ENCODE peak calls at places on chromosomes 16 and 17, in four cellular contexts. G, M, K and I are unnamed samples.

GRCh38 chr17:2222901-2223616 is 80.5 kb downstream of the SMG6 start:
- DNase-seq in G (peak), M (peak), K (no peak), I (peak)

GRCh38 chr17:64506201-64506575 is at the start of gene DDX5:
- DNase-seq in G (peak), M (no peak), K (peak), I (peak)

GRCh38 chr16:4637501-4638166 is 13.0 kb downstream of the MGRN1 start:
- DNase-seq in G (no peak), M (no peak), K (no peak), I (no peak)

GRCh38 chr16:66502020-66502913 is 47.7 kb downstream of the TK2 start:
- DNase-seq in G (peak), M (no peak), K (no peak), I (peak)

GRCh38 chr17:50661795-50662391 is 27.2 kb downstream of the ABCC3 start:
- DNase-seq in G (peak), M (peak), K (no peak), I (peak)

GRCh38 chr17:33137411-33137810 is 145.8 kb downstream of the SPACA3 start:
- DNase-seq in G (no peak), M (no peak), K (no peak), I (no peak)

GRCh38 chr17:17966399-17966798 is 5.8 kb downstream of the TOM1L2 start:
- DNase-seq in G (no peak), M (no peak), K (no peak), I (no peak)

GRCh38 chr17:80899402-80900268 is 92.0 kb upstream of the CHMP6 start:
- DNase-seq in G (peak), M (peak), K (no peak), I (peak)

GRCh38 chr16:3713587-3714242 is 3.6 kb downstream of the TRAP1 start:
- DNase-seq in G (no peak), M (no peak), K (no peak), I (no peak)

GRCh38 chr17:10844667-10845387 is 6.9 kb upstream of the PIRT start:
- DNase-seq in G (peak), M (peak), K (no peak), I (peak)

GRCh38 chr16:85370881-85371651 is 242.1 kb upstream of the GSE1 start:
- DNase-seq in G (peak), M (peak), K (no peak), I (peak)

GRCh38 chr17:56320443-56320842 is 167.2 kb downstream of the ANKFN1 start:
- DNase-seq in G (no peak), M (no peak), K (no peak), I (peak)

GRCh38 chr16:17162560-17162959 is 308.2 kb downstream of the XYLT1 start:
- DNase-seq in G (no peak), M (no peak), K (no peak), I (peak)

GRCh38 chr16:17161034-17161433 is 309.7 kb downstream of the XYLT1 start:
- DNase-seq in G (no peak), M (no peak), K (no peak), I (no peak)

GRCh38 chr16:17159616-17160015 is 311.1 kb downstream of the XYLT1 start:
- DNase-seq in G (no peak), M (no peak), K (no peak), I (no peak)

GRCh38 chr16:17155936-17156335 is 314.8 kb downstream of the XYLT1 start:
- DNase-seq in G (no peak), M (no peak), K (no peak), I (no peak)

GRCh38 chr16:17160285-17160854 is 310.4 kb downstream of the XYLT1 start:
- DNase-seq in G (no peak), M (no peak), K (no peak), I (no peak)
- H3K4me3 ChIP-seq in G (no peak), M (no peak), K (no peak), I (no peak)

DNA sequence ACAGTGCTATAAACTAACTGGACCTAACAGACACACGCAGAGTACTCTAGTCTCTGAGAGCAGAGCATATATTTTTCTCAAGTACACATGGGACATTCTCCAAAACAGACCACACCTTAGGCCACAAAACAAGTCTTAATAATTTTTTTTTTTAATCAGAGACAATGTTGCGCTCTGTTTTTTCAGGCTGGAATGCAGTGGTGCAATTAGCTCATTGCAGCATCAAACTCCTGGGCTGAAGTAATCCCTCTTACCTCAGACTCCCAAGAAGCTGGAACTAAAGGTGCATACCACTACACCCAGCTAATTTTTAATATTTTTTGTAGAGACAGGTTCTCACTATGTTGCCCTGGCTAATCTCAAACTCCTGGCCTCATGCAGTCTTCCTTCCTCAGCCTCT is 37.7 kb downstream of the ULK2 start:
- DNase-seq in G (no peak), M (peak), K (no peak), I (no peak)
- H3K4me3 ChIP-seq in G (no peak), M (no peak), K (no peak), I (no peak)

GRCh38 chr17:77822302-77823030 is 136.0 kb upstream of the TNRC6C start:
- DNase-seq in G (no peak), M (no peak), K (no peak), I (peak)

GRCh38 chr17:77824102-77824779 is 134.3 kb upstream of the TNRC6C start:
- DNase-seq in G (no peak), M (no peak), K (no peak), I (no peak)

GRCh38 chr17:77817953-77818352 is 140.6 kb upstream of the TNRC6C start:
- DNase-seq in G (no peak), M (no peak), K (no peak), I (no peak)

GRCh38 chr17:77819497-77819896 is 139.0 kb upstream of the TNRC6C start:
- DNase-seq in G (no peak), M (no peak), K (no peak), I (no peak)

GRCh38 chr17:77821114-77821513 is 137.4 kb upstream of the TNRC6C start:
- DNase-seq in G (no peak), M (no peak), K (no peak), I (no peak)
- H3K4me3 ChIP-seq in G (no peak), M (no peak), K (no peak), I (no peak)

GRCh38 chr17:43018932-43019331 is 3.3 kb downstream of the VAT1 start:
- DNase-seq in G (no peak), M (no peak), K (no peak), I (peak)
- H3K4me3 ChIP-seq in G (no peak), M (no peak), K (no peak), I (peak)

GRCh38 chr16:9094008-9094846 is 2.8 kb downstream of the HAPSTR1 start:
- DNase-seq in G (no peak), M (peak), K (no peak), I (no peak)

GRCh38 chr16:9097266-9098219 is 6.1 kb downstream of the HAPSTR1 start:
- DNase-seq in G (no peak), M (no peak), K (no peak), I (no peak)

GRCh38 chr16:9096416-9096952 is 5.0 kb downstream of the HAPSTR1 start:
- DNase-seq in G (no peak), M (peak), K (no peak), I (no peak)

GRCh38 chr16:9095171-9095570 is 3.7 kb downstream of the HAPSTR1 start:
- DNase-seq in G (no peak), M (no peak), K (no peak), I (no peak)

DNA sequence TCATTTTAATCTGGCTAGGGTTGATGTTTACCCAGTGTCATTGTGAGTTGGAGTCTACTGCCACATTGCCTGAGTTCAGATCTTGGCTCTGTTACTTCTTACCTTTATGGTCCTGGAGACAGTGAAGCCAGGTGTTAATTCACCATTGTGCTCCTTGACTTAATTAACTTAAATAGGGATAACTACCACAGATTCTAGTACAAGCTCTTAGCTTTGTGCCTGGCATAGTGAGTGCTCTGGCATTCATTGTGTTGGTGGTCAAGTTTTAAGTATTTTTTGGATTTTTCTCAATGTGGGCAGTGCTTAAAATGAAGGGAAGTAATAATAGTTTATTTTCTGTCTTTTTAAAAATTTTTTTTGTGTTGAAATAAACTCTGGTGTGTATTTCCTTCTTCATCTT is 4.6 kb downstream of the HAPSTR1 start:
- DNase-seq in G (no peak), M (no peak), K (no peak), I (no peak)
- H3K4me3 ChIP-seq in G (peak), M (peak), K (no peak), I (peak)

GRCh38 chr17:78706271-78706915 is 75.7 kb downstream of the CYTH1 start:
- DNase-seq in G (no peak), M (peak), K (no peak), I (no peak)

GRCh38 chr17:78705071-78705470 is 77.0 kb downstream of the CYTH1 start:
- DNase-seq in G (no peak), M (no peak), K (no peak), I (no peak)

GRCh38 chr17:78708510-78708973 is 73.5 kb downstream of the CYTH1 start:
- DNase-seq in G (peak), M (peak), K (no peak), I (peak)

GRCh38 chr17:78707923-78708322 is 74.2 kb downstream of the CYTH1 start:
- DNase-seq in G (no peak), M (no peak), K (no peak), I (no peak)

DNA sequence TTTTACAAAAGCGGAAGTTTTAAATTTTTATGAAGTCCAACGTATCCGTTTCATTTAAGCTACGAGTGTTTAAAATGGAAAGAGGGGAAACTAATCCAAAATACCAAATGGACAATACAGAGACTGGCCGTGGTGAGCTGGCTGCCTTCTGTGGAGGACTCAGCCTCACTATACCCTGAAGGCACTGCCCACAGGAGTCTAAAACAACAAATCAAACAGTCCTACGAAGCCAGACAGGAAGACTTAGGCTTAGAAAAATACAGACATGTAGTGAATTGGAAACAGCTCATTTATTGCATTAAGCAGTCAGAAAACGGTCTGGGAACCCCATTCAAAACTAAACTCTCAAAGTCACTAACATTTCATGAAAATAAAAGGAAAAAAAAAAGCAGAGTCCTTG is 75.1 kb downstream of the CYTH1 start:
- DNase-seq in G (no peak), M (peak), K (no peak), I (no peak)
- H3K4me3 ChIP-seq in G (no peak), M (no peak), K (no peak), I (no peak)

GRCh38 chr17:75904749-75905521 is at the start of gene MRPL38:
- DNase-seq in G (peak), M (peak), K (no peak), I (peak)

GRCh38 chr17:75901727-75902126 is 3.0 kb downstream of the MRPL38 start:
- DNase-seq in G (peak), M (no peak), K (no peak), I (no peak)

GRCh38 chr17:75900691-75901533 is 3.8 kb downstream of the MRPL38 start:
- DNase-seq in G (peak), M (no peak), K (no peak), I (no peak)

GRCh38 chr17:75899767-75900468 is 3.2 kb upstream of the TRIM65 start:
- DNase-seq in G (peak), M (no peak), K (no peak), I (no peak)

GRCh38 chr17:75902406-75902805 is 2.3 kb downstream of the MRPL38 start:
- DNase-seq in G (no peak), M (no peak), K (no peak), I (no peak)
- H3K4me3 ChIP-seq in G (no peak), M (no peak), K (no peak), I (no peak)

DNA sequence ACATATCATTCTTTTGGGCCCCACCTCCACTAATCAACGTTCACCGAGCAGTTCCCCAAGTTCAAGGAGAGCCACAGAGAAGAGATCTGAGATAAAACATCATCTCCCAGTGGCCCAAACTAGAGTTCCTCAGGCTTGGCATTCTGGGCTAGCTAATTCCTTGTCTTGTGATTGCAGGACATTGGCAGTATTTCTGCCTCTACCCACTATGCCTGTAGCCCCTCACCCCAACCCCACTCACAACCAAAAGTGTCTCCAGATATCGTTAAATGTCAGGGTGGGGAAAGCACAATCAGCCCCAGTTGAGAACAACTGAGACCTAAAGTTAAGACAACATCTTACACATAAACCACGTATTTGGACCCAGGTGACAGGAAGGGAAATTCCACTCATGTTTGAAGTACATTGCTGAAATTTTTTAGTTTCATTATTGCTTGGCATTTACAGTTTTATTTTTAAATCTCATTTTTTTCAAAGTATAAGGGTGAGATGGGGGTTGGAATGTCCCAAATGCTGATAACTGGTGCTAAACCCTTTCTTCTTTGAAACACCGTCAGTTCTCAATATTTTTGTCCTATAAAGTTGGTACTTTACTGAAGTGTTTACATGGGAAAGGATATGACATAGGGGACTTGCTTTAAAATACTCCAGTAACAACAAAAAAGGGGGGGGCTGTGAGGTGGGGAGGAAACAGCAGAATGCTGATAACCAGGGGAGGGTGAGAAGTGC is 13.6 kb downstream of the ZC3H7A start:
- DNase-seq in G (no peak), M (peak), K (no peak), I (peak)
- H3K4me3 ChIP-seq in G (peak), M (peak), K (peak), I (peak)

GRCh38 chr17:74632597-74632996 is 9.1 kb upstream of the CD300E start:
- DNase-seq in G (no peak), M (no peak), K (no peak), I (no peak)
- H3K4me3 ChIP-seq in G (no peak), M (no peak), K (no peak), I (no peak)

GRCh38 chr16:54929090-54930033 is 1.3 kb upstream of the IRX5 start:
- DNase-seq in G (peak), M (peak), K (peak), I (peak)
- H3K4me3 ChIP-seq in G (peak), M (peak), K (peak), I (peak)